ENCODE peak calls at places on chromosomes 7 and 10, in ten cellular contexts. W, U, H, B, C, E, P, I, X and S are unnamed samples.
A peak's percentile ranks its signal among the peaks of the same experiment; 100 is the strongest.

GRCh38 chr7:107014381-107015023 is 30.0 kb upstream of the PRKAR2B start:
- DNase-seq in W (no peak), U (no peak), H (no peak), B (peak; percentile 26), C (no peak), E (peak; percentile 39), P (no peak), I (no peak), X (no peak), S (no peak)

GRCh38 chr7:100469227-100470044 is 5.4 kb upstream of the SPACDR start:
- DNase-seq in W (peak; percentile 98), U (peak; percentile 92), H (peak; percentile 91), B (peak; percentile 64), C (no peak), E (no peak), P (peak; percentile 89), I (peak; percentile 73), X (peak; percentile 75), S (peak; percentile 87)

GRCh38 chr7:36034020-36034419 is 119.0 kb upstream of the EEPD1 start:
- DNase-seq in W (peak; percentile 39), U (no peak), H (no peak), B (peak; percentile 49), C (peak; percentile 54), E (peak; percentile 61), P (no peak), I (peak; percentile 90), X (no peak), S (no peak)

GRCh38 chr10:51729822-51730530 is 30.6 kb upstream of the CSTF2T start:
- DNase-seq in W (no peak), U (no peak), H (no peak), B (no peak), C (no peak), E (no peak), P (no peak), I (no peak), X (no peak), S (no peak)

GRCh38 chr7:29410981-29411380 is 152.7 kb upstream of the PRR15 start:
- DNase-seq in W (no peak), U (no peak), H (no peak), B (no peak), C (no peak), E (no peak), P (no peak), I (no peak), X (peak; percentile 4), S (no peak)

GRCh38 chr10:124168581-124168980 is 75.2 kb upstream of the CHST15 start:
- DNase-seq in W (peak; percentile 60), U (no peak), H (no peak), B (no peak), C (no peak), E (no peak), P (no peak), I (no peak), X (no peak), S (no peak)

GRCh38 chr10:124916098-124916584 is 25.8 kb upstream of the ZRANB1 start:
- DNase-seq in W (peak; percentile 21), U (no peak), H (no peak), B (peak; percentile 27), C (no peak), E (no peak), P (no peak), I (peak; percentile 28), X (peak; percentile 22), S (no peak)

GRCh38 chr10:108850138-108850854 is 1073.0 kb downstream of the XPNPEP1 start:
- DNase-seq in W (no peak), U (peak; percentile 10), H (no peak), B (no peak), C (no peak), E (no peak), P (no peak), I (no peak), X (peak; percentile 64), S (no peak)

GRCh38 chr10:44628921-44629320 is 244.0 kb upstream of the CXCL12 start:
- DNase-seq in W (no peak), U (no peak), H (no peak), B (peak; percentile 86), C (peak; percentile 64), E (peak; percentile 77), P (no peak), I (peak; percentile 67), X (no peak), S (no peak)

GRCh38 chr10:93330824-93331223 is 151.3 kb downstream of the MYOF start:
- DNase-seq in W (no peak), U (no peak), H (no peak), B (no peak), C (no peak), E (no peak), P (no peak), I (no peak), X (no peak), S (no peak)

GRCh38 chr10:124599588-124600050 is 138.0 kb downstream of the LHPP start:
- DNase-seq in W (no peak), U (no peak), H (no peak), B (no peak), C (no peak), E (no peak), P (no peak), I (no peak), X (no peak), S (no peak)

GRCh38 chr7:39288303-39288702 is 277.9 kb upstream of the YAE1 start:
- DNase-seq in W (no peak), U (no peak), H (no peak), B (no peak), C (no peak), E (no peak), P (no peak), I (no peak), X (no peak), S (no peak)

GRCh38 chr10:132877473-132877872 is 64.9 kb downstream of the CFAP46 start:
- DNase-seq in W (peak; percentile 56), U (no peak), H (no peak), B (no peak), C (no peak), E (no peak), P (no peak), I (no peak), X (no peak), S (no peak)

GRCh38 chr7:75565129-75565528 is 73.0 kb downstream of the SPDYE5 start:
- DNase-seq in W (no peak), U (no peak), H (no peak), B (peak; percentile 93), C (peak; percentile 84), E (peak; percentile 95), P (no peak), I (peak; percentile 96), X (no peak), S (no peak)

GRCh38 chr7:6546852-6547251 is 4.4 kb downstream of the GRID2IP start:
- DNase-seq in W (no peak), U (peak; percentile 21), H (no peak), B (no peak), C (no peak), E (no peak), P (no peak), I (peak; percentile 20), X (no peak), S (no peak)

GRCh38 chr7:27627146-27627545 is 35.5 kb downstream of the HIBADH start:
- DNase-seq in W (no peak), U (no peak), H (no peak), B (no peak), C (no peak), E (no peak), P (no peak), I (no peak), X (no peak), S (no peak)

GRCh38 chr7:100852048-100852872 is at the start of gene SLC12A9:
- DNase-seq in W (peak; percentile 98), U (peak; percentile 98), H (peak; percentile 95), B (peak; percentile 85), C (peak; percentile 33), E (peak; percentile 71), P (peak; percentile 93), I (peak; percentile 93), X (peak; percentile 90), S (peak; percentile 92)

GRCh38 chr7:110446658-110447057 is 644.3 kb upstream of the LRRN3 start:
- DNase-seq in W (no peak), U (no peak), H (no peak), B (no peak), C (no peak), E (no peak), P (no peak), I (no peak), X (no peak), S (no peak)

GRCh38 chr10:71080381-71081228 is 131.8 kb upstream of the UNC5B start:
- DNase-seq in W (peak; percentile 53), U (peak; percentile 23), H (no peak), B (no peak), C (no peak), E (no peak), P (peak; percentile 6), I (no peak), X (no peak), S (no peak)

GRCh38 chr7:6350057-6350752 is 77.8 kb upstream of the CYTH3 start:
- DNase-seq in W (no peak), U (no peak), H (no peak), B (peak; percentile 50), C (no peak), E (no peak), P (no peak), I (peak; percentile 62), X (peak; percentile 74), S (no peak)

GRCh38 chr10:72242675-72243074 is 26.6 kb upstream of the ASCC1 start:
- DNase-seq in W (peak; percentile 92), U (no peak), H (peak; percentile 69), B (no peak), C (no peak), E (peak; percentile 64), P (no peak), I (no peak), X (no peak), S (peak; percentile 60)

GRCh38 chr7:112414855-112415490 is 35.3 kb upstream of the IFRD1 start:
- DNase-seq in W (no peak), U (no peak), H (no peak), B (peak; percentile 38), C (no peak), E (no peak), P (no peak), I (peak; percentile 66), X (peak; percentile 51), S (no peak)
- TF ChIP-seq CTCF in W (no peak), U (peak; percentile 15), H (peak; percentile 53), B (peak; percentile 57), C (peak; percentile 45), E (peak; percentile 62), P (peak; percentile 34), I (peak; percentile 70), X (peak; percentile 83), S (peak; percentile 37)

GRCh38 chr7:116128139-116128538 is 82.2 kb upstream of the TES start:
- DNase-seq in W (no peak), U (no peak), H (no peak), B (no peak), C (no peak), E (no peak), P (no peak), I (no peak), X (no peak), S (no peak)
- TF ChIP-seq CTCF in W (no peak), U (no peak), H (no peak), B (no peak), C (no peak), E (no peak), P (no peak), I (no peak), X (no peak), S (no peak)

GRCh38 chr10:100614416-100614815 is 78.7 kb downstream of the HIF1AN start:
- DNase-seq in W (no peak), U (no peak), H (no peak), B (no peak), C (no peak), E (no peak), P (no peak), I (no peak), X (no peak), S (no peak)
- TF ChIP-seq CTCF in W (no peak), U (no peak), H (no peak), B (no peak), C (no peak), E (no peak), P (no peak), I (no peak), X (peak; percentile 14), S (no peak)

GRCh38 chr10:28738200-28738599 is 60.9 kb downstream of the BAMBI start:
- DNase-seq in W (no peak), U (no peak), H (no peak), B (no peak), C (no peak), E (no peak), P (peak; percentile 21), I (no peak), X (peak; percentile 3), S (peak; percentile 19)
- TF ChIP-seq CTCF in W (no peak), U (no peak), H (peak; percentile 14), B (no peak), C (no peak), E (no peak), P (no peak), I (no peak), X (peak; percentile 67), S (peak; percentile 18)